ENCODE peak calls at places on chromosomes 2 and 18, in four cellular contexts. T is CD8-positive, alpha-beta T cell; L is uterus; O is naive thymus-derived CD4-positive, alpha-beta T cell. V is an unnamed sample. For H3K4me1, the result is how much of the 10 kb centered on the place peaks cover.

GRCh38 chr2:170566138-170566537 is 149.0 kb upstream of the SP5 start:
- DNase-seq in L (no peak), O (no peak), T (no peak), V (no peak)

GRCh38 chr2:63737085-63737701 is 104.5 kb upstream of the UGP2 start:
- DNase-seq in O (no peak), L (no peak), T (no peak), V (no peak)

GRCh38 chr18:12041561-12041960 is 52.1 kb upstream of the ANKRD62 start:
- DNase-seq in O (no peak), T (no peak), L (no peak), V (no peak)

GRCh38 chr2:25743132-25743830 is 69.9 kb upstream of the DTNB start:
- DNase-seq in L (no peak), O (no peak), T (no peak), V (no peak)

GRCh38 chr2:12858786-12859185 is 142.1 kb downstream of the TRIB2 start:
- DNase-seq in O (no peak), T (no peak), L (no peak), V (no peak)

GRCh38 chr2:218722876-218723477 is 12.3 kb downstream of the TTLL4 start:
- DNase-seq in L (no peak), T (no peak), O (no peak), V (no peak)

GRCh38 chr2:120994301-120994700 is 258.6 kb downstream of the GLI2 start:
- DNase-seq in T (no peak), L (peak), O (no peak), V (no peak)

GRCh38 chr2:27489118-27489497 is 435 bp downstream of the IFT172 start:
- DNase-seq in L (no peak), O (peak), T (no peak), V (no peak)

GRCh38 chr2:105792561-105792960 is 47.8 kb downstream of the NCK2 start:
- DNase-seq in O (no peak), T (no peak), L (no peak), V (no peak)

GRCh38 chr2:64987001-64987962 is 1.9 kb upstream of the SLC1A4 start:
- DNase-seq in T (no peak), O (no peak), L (no peak), V (no peak)

GRCh38 chr2:149200109-149200520 is 130.3 kb upstream of the LYPD6 start:
- DNase-seq in T (no peak), O (no peak), L (no peak), V (no peak)

GRCh38 chr2:128783896-128784295 is 465.2 kb upstream of the HS6ST1 start:
- DNase-seq in T (no peak), O (no peak), L (no peak), V (no peak)

GRCh38 chr18:2612996-2613395 is 41.6 kb downstream of the NDC80 start:
- DNase-seq in L (no peak), O (no peak), T (no peak), V (no peak)

GRCh38 chr2:177754476-177754873 is 318.1 kb downstream of the PDE11A start:
- DNase-seq in T (no peak), L (peak), O (no peak), V (no peak)

GRCh38 chr2:148842050-148842449 is 33.0 kb upstream of the KIF5C start:
- DNase-seq in T (no peak), O (no peak), L (no peak), V (no peak)

GRCh38 chr2:75556679-75557366 is 3.9 kb downstream of the EVA1A start:
- DNase-seq in O (no peak), L (no peak), T (no peak), V (no peak)

GRCh38 chr2:61816480-61817355 is 37.1 kb downstream of the FAM161A start:
- DNase-seq in O (no peak), T (no peak), L (no peak), V (peak)

GRCh38 chr18:55405655-55406373 is 182.2 kb downstream of the TCF4 start:
- DNase-seq in T (no peak), L (peak), O (no peak), V (peak)

GRCh38 chr2:196166876-196167275 is 4.5 kb downstream of the STK17B start:
- DNase-seq in T (no peak), O (peak), L (no peak), V (no peak)
- H3K4me3 ChIP-seq in T (peak), O (peak), L (no peak), V (no peak)

GRCh38 chr2:134396493-134396892 is 142.6 kb downstream of the MGAT5 start:
- DNase-seq in O (no peak), L (no peak), T (no peak), V (no peak)

GRCh38 chr2:134397146-134397896 is 143.4 kb downstream of the MGAT5 start:
- DNase-seq in T (no peak), L (no peak), O (no peak), V (no peak)

GRCh38 chr2:134401081-134401497 is 147.2 kb downstream of the MGAT5 start:
- DNase-seq in O (no peak), L (peak), T (no peak), V (peak)

GRCh38 chr2:134398300-134398699 is 144.4 kb downstream of the MGAT5 start:
- DNase-seq in O (no peak), T (no peak), L (no peak), V (no peak)

DNA sequence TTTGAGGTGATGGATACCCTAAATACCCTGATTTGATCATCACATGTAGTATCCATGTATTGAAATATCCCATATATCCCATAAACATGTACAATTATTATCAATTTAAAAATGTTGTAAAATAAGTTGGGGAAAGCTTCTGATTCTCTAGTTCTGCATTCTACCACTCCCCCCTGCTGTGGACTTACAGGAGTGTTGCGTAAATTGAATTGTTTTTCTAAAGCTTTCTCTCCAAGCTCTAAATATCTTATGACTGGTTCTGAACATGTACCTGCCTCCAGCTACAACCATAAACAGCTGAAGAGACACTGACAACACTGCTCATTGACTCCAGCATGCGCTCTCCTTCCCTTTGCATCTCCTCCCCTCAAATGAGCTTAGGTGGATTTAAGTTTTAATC is 145.2 kb downstream of the MGAT5 start:
- DNase-seq in T (no peak), L (no peak), O (no peak), V (no peak)
- H3K4me1 ChIP-seq in T (under half), L (under half), O (under half), V (half or more)

GRCh38 chr2:201699384-201699783 is 940 bp upstream of the MPP4 start:
- DNase-seq in O (no peak), T (no peak), L (no peak), V (no peak)
- H3K4me3 ChIP-seq in O (no peak), T (no peak), L (no peak), V (no peak)

DNA sequence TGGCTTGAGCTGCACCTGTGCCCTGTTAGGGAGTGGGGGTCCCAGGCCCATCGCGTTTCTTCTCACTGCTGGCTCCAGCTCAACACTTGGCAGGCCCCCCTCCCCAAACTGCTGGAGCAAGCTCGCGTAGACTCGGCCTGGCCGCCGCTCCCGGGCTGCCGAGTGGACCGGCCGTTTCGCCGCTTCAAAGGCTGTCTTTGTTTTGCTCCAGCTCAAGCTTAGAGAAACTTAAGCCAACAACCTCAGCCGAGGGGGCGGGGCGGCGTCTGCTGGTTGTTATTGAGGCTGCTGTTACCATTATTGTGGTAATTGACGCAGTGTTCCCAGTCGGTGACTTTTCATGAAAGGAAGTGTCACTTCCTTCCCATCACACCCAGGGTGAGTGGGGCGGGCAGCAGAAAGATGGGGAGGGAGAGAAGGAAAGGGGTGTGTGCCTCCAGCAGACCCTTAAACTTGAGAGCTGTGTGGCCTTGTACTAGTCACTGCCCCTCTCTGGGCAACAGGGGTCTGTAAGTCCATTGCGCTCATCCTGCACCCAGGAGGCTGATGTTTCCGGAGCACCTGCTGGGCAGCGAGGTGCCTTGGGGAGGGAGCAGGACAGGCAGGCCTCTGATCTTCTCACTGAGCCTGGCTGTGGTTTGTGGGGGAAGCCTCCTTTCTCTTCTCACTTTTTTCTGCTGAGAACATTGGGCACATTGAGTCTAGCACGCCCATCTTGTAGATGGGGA is 2.1 kb downstream of the ARID5A start:
- DNase-seq in T (peak), O (peak), L (peak), V (peak)
- H3K4me1 ChIP-seq in T (half or more), O (under half), L (under half), V (half or more)

DNA sequence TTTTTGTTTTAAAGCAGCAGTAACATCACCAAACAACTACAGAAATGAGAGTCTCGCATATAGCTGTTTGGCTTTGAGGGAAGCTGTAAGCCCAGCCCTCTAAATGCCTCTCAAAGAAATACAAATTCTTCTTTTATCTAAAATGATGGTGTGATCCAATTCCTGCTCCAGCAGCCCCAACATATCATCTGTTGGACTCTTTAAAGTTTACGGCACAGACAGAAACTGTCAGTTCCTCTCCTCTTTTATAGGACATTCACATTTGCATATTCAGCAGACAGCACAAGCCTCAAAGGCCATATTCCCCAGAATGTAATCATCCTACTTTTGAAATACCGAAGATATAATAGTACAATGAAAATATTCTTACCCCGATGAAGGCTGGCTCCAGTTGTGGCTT is 216.9 kb upstream of the REV1 start:
- DNase-seq in O (no peak), T (no peak), L (no peak), V (no peak)
- H3K4me3 ChIP-seq in O (no peak), T (no peak), L (no peak), V (peak)

GRCh38 chr2:233934524-233934923 is 17.4 kb downstream of the TRPM8 start:
- DNase-seq in T (no peak), O (no peak), L (no peak), V (no peak)
- H3K4me1 ChIP-seq in T (under half), O (under half), L (under half), V (under half)

GRCh38 chr2:47607315-47608061 is 175.5 kb upstream of the MSH6 start:
- DNase-seq in L (no peak), T (no peak), O (no peak), V (no peak)
- H3K4me3 ChIP-seq in L (no peak), T (no peak), O (no peak), V (no peak)

GRCh38 chr18:80023173-80023572 is 11.1 kb upstream of the RBFA start:
- DNase-seq in O (no peak), T (no peak), L (no peak), V (no peak)
- H3K4me1 ChIP-seq in O (under half), T (under half), L (under half), V (under half)

DNA sequence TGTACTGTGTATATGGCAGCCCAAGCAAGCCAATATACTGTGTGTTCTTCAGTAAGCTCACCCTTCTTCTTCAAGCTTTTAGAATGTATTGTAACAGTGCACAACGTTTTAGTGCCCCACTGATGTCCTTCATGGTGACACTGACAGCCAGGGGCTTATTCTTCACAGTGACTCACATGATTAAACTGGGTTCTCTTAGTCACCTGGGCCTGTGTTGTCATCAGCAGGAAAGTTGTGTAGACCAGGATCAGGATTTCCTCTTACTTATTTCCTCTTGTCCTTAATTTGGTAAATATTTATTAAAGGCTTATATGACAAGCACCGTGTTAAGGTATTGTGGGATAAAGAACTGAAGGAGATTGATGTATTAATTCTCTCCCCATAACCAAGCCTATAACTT is 67.9 kb upstream of the THOC1 start:
- DNase-seq in L (no peak), O (no peak), T (no peak), V (no peak)
- H3K4me3 ChIP-seq in L (no peak), O (no peak), T (no peak), V (no peak)